ENCODE peak calls at places on chromosome 12, in nine cellular contexts. K, B, T, D, F, Y, O, E and J are unnamed samples.

GRCh38 chr12:120199595-120200306 is 1.2 kb downstream of the RPLP0 start:
- DNase-seq in K (no peak), B (no peak), T (no peak), D (peak; percentile 68), F (no peak), Y (no peak), O (no peak), E (no peak), J (no peak)

GRCh38 chr12:72546106-72546505 is 273.9 kb downstream of the TRHDE start:
- DNase-seq in K (no peak), B (no peak), T (no peak), D (no peak), F (no peak), Y (no peak), O (no peak), E (no peak), J (no peak)

GRCh38 chr12:111387747-111388365 is 17.9 kb upstream of the SH2B3 start:
- DNase-seq in K (no peak), B (no peak), T (no peak), D (no peak), F (no peak), Y (no peak), O (no peak), E (no peak), J (no peak)

GRCh38 chr12:114799574-114800487 is 115.9 kb upstream of the TBX3 start:
- DNase-seq in K (peak; percentile 58), B (no peak), T (peak; percentile 15), D (peak; percentile 42), F (peak; percentile 91), Y (no peak), O (peak; percentile 98), E (peak; percentile 92), J (peak; percentile 68)

GRCh38 chr12:113897406-113897805 is 68.7 kb downstream of the RBM19 start:
- DNase-seq in K (no peak), B (no peak), T (no peak), D (no peak), F (no peak), Y (no peak), O (no peak), E (no peak), J (no peak)

GRCh38 chr12:47189753-47190152 is 110.0 kb upstream of the AMIGO2 start:
- DNase-seq in K (no peak), B (no peak), T (no peak), D (no peak), F (no peak), Y (no peak), O (no peak), E (no peak), J (no peak)

GRCh38 chr12:125128380-125128779 is 63.1 kb downstream of the AACS start:
- DNase-seq in K (no peak), B (no peak), T (no peak), D (no peak), F (no peak), Y (no peak), O (no peak), E (no peak), J (no peak)

GRCh38 chr12:114439306-114439705 is 33.4 kb upstream of the TBX5 start:
- DNase-seq in K (no peak), B (no peak), T (no peak), D (no peak), F (no peak), Y (no peak), O (no peak), E (no peak), J (no peak)

GRCh38 chr12:49503674-49504180 is 35.1 kb upstream of the KCNH3 start:
- DNase-seq in K (peak; percentile 98), B (no peak), T (peak; percentile 55), D (no peak), F (no peak), Y (peak; percentile 44), O (no peak), E (peak; percentile 70), J (no peak)

GRCh38 chr12:123120452-123121166 is 30.3 kb downstream of the PITPNM2 start:
- DNase-seq in K (no peak), B (no peak), T (no peak), D (peak; percentile 49), F (no peak), Y (no peak), O (no peak), E (no peak), J (no peak)

GRCh38 chr12:122185494-122186082 is 2.7 kb downstream of the LRRC43 start:
- DNase-seq in K (no peak), B (no peak), T (no peak), D (no peak), F (no peak), Y (no peak), O (peak; percentile 60), E (no peak), J (no peak)

GRCh38 chr12:109169676-109170075 is 53.3 kb downstream of the ACACB start:
- DNase-seq in K (no peak), B (no peak), T (no peak), D (no peak), F (no peak), Y (no peak), O (no peak), E (no peak), J (no peak)

GRCh38 chr12:105409881-105410471 is 79.5 kb downstream of the C12orf75 start:
- DNase-seq in K (no peak), B (no peak), T (no peak), D (peak; percentile 24), F (peak; percentile 34), Y (no peak), O (no peak), E (peak; percentile 26), J (no peak)

GRCh38 chr12:90111646-90112565 is 403.3 kb upstream of the ATP2B1 start:
- DNase-seq in K (no peak), B (no peak), T (no peak), D (no peak), F (no peak), Y (no peak), O (no peak), E (no peak), J (no peak)

GRCh38 chr12:47079894-47080724 is at the start of gene AMIGO2:
- DNase-seq in K (no peak), B (no peak), T (peak; percentile 36), D (peak; percentile 81), F (peak; percentile 71), Y (peak; percentile 78), O (peak; percentile 68), E (peak; percentile 36), J (peak; percentile 62)

GRCh38 chr12:55658635-55659391 is 22.1 kb downstream of the OR10P1 start:
- DNase-seq in K (no peak), B (no peak), T (no peak), D (peak; percentile 35), F (no peak), Y (no peak), O (peak; percentile 39), E (no peak), J (no peak)
- TF ChIP-seq POLR2A in K (no peak), B (no peak), T (no peak), D (no peak), F (no peak), Y (no peak), O (no peak), E (no peak), J (no peak)

GRCh38 chr12:100504820-100505219 is 31.2 kb downstream of the NR1H4 start:
- DNase-seq in K (no peak), B (no peak), T (peak; percentile 82), D (no peak), F (no peak), Y (no peak), O (peak; percentile 94), E (peak; percentile 50), J (no peak)
- H3K9me3 ChIP-seq in K (no peaks in the 10 kb centered on the region), B (no peaks in the 10 kb centered on the region), T (no peaks in the 10 kb centered on the region), D (no peaks in the 10 kb centered on the region), F (no peaks in the 10 kb centered on the region), Y (no peaks in the 10 kb centered on the region), O (no peaks in the 10 kb centered on the region), E (no peaks in the 10 kb centered on the region), J (no peaks in the 10 kb centered on the region)

GRCh38 chr12:75887979-75888378 is 143.6 kb downstream of the PHLDA1 start:
- DNase-seq in K (no peak), B (no peak), T (no peak), D (no peak), F (no peak), Y (no peak), O (no peak), E (no peak), J (no peak)

GRCh38 chr12:75890660-75891059 is 140.9 kb downstream of the PHLDA1 start:
- DNase-seq in K (no peak), B (no peak), T (no peak), D (no peak), F (no peak), Y (no peak), O (no peak), E (no peak), J (no peak)

GRCh38 chr12:75890141-75890540 is 141.4 kb downstream of the PHLDA1 start:
- DNase-seq in K (no peak), B (no peak), T (no peak), D (no peak), F (no peak), Y (no peak), O (no peak), E (no peak), J (no peak)

GRCh38 chr12:75888398-75888797 is 143.2 kb downstream of the PHLDA1 start:
- DNase-seq in K (no peak), B (no peak), T (no peak), D (no peak), F (no peak), Y (no peak), O (no peak), E (no peak), J (no peak)

DNA sequence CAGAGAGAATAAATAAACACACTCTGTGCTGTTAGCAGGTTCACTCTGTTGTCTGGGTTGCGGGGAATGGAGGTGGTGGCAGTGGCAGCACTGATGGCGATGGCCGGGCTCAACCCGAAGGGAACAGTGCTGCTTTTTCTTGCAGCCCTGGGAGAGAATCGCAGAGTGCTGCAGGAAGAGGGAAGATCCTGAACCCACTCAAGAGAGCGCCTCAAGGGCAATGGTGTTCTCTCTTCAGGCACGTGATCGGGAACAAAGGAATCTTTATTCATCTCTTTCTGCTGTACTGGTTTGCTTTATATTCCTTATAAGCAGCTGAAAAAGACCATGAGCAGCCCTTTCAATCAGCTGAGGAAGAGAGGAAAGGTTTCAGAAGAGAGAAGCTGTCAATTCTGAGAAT is 142.4 kb downstream of the PHLDA1 start:
- DNase-seq in K (no peak), B (no peak), T (no peak), D (no peak), F (no peak), Y (no peak), O (no peak), E (no peak), J (no peak)
- H3K4me3 ChIP-seq in K (no peak overlapping the region), B (no peak overlapping the region), T (no peak overlapping the region), D (no peak overlapping the region), F (no peak overlapping the region), Y (no peak overlapping the region), O (no peak overlapping the region), E (no peak overlapping the region), J (no peak overlapping the region)

DNA sequence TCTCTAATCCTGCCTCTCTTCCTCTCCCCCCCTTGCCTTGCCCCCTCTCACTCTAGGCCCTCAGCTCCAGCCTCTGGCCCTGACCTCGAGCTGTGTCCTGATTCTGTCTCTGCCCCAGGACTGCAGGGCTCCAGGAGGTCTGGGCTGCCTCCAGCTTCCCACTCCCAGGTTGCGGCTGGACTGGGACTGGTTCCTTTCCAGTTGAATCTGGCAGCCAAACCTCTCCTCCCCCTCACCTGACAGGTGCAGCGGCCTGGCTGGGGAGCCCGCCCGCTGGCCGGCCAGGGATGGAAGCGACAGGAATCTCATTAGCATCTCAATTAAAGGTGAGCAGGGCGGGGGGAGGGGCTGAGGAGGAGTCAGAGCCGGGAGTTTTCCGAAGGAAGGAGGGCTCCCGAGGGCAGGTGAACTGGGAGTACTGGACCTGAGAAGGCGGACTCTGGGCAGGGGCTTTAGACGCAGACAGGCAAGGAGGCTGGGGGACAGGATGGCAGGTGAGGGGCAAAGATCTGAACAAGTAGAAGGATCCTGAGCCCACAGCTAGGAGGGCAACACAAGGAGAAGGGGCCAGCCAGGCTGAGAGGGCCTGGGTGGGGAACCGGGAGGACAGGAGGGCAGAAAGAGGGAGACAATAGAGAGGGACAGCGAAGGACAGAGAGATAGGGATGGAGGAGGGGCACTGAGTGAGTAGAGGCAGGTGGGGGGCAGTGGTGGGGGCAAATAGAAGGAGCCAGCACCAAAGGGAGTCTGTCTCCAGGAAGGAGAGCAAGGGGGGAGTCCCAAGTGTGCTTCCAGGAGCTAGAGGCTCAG is at the start of gene SCNN1A:
- DNase-seq in K (no peak), B (no peak), T (peak; percentile 86), D (peak; percentile 29), F (no peak), Y (no peak), O (peak; percentile 70), E (peak; percentile 92), J (no peak)
- TF ChIP-seq POLR2A in K (no peak), B (no peak), T (peak; percentile 98), D (no peak), F (no peak), Y (no peak), O (no peak), E (peak; percentile 91), J (peak; percentile 62)